ENCODE peak calls at places on chromosomes 5 and 9, in ten cellular contexts. One of them, this sample, is unnamed.

GRCh38 chr9:107020040-107020530 is 157.1 kb downstream of the ZNF462 start:
- DNase-seq in GDM1: no peak
- DNase-seq in effector memory CD8-positive, alpha-beta T cell: no peak
- DNase-seq in nephron progenitor cell: no peak
- DNase-seq in AG04450: peak
- DNase-seq in fibroblast of pulmonary artery: peak
- DNase-seq in stimulated activated CD4-positive, alpha-beta T cell treated with anti-CD3 and anti-CD28 coated beads, Interleukin-15, amount 100 ng/mL, for 1 hour: no peak
- DNase-seq in brain microvascular endothelial cell: peak
- DNase-seq in stromal cell of bone marrow: peak
- DNase-seq in glutamatergic neuron: no peak
- DNase-seq in this sample: no peak

GRCh38 chr9:129312251-129312650 is 134.2 kb upstream of the IER5L start:
- DNase-seq in GDM1: no peak
- DNase-seq in effector memory CD8-positive, alpha-beta T cell: no peak
- DNase-seq in nephron progenitor cell: no peak
- DNase-seq in AG04450: no peak
- DNase-seq in fibroblast of pulmonary artery: no peak
- DNase-seq in stimulated activated CD4-positive, alpha-beta T cell treated with anti-CD3 and anti-CD28 coated beads, Interleukin-15, amount 100 ng/mL, for 1 hour: no peak
- DNase-seq in brain microvascular endothelial cell: no peak
- DNase-seq in stromal cell of bone marrow: no peak
- DNase-seq in glutamatergic neuron: no peak
- DNase-seq in this sample: no peak

GRCh38 chr9:27125936-27126335 is 16.9 kb downstream of the TEK start:
- DNase-seq in GDM1: no peak
- DNase-seq in effector memory CD8-positive, alpha-beta T cell: no peak
- DNase-seq in nephron progenitor cell: no peak
- DNase-seq in AG04450: peak
- DNase-seq in fibroblast of pulmonary artery: peak
- DNase-seq in stimulated activated CD4-positive, alpha-beta T cell treated with anti-CD3 and anti-CD28 coated beads, Interleukin-15, amount 100 ng/mL, for 1 hour: no peak
- DNase-seq in brain microvascular endothelial cell: no peak
- DNase-seq in stromal cell of bone marrow: no peak
- DNase-seq in glutamatergic neuron: no peak
- DNase-seq in this sample: no peak

GRCh38 chr5:72108200-72109050 is 1.1 kb downstream of the MAP1B start:
- DNase-seq in GDM1: no peak
- DNase-seq in effector memory CD8-positive, alpha-beta T cell: no peak
- DNase-seq in nephron progenitor cell: peak
- DNase-seq in AG04450: no peak
- DNase-seq in fibroblast of pulmonary artery: peak
- DNase-seq in stimulated activated CD4-positive, alpha-beta T cell treated with anti-CD3 and anti-CD28 coated beads, Interleukin-15, amount 100 ng/mL, for 1 hour: no peak
- DNase-seq in brain microvascular endothelial cell: peak
- DNase-seq in stromal cell of bone marrow: peak
- DNase-seq in glutamatergic neuron: peak
- DNase-seq in this sample: no peak

GRCh38 chr5:174741352-174741751 is 17.0 kb downstream of the MSX2 start:
- DNase-seq in GDM1: no peak
- DNase-seq in effector memory CD8-positive, alpha-beta T cell: no peak
- DNase-seq in nephron progenitor cell: no peak
- DNase-seq in AG04450: no peak
- DNase-seq in fibroblast of pulmonary artery: no peak
- DNase-seq in stimulated activated CD4-positive, alpha-beta T cell treated with anti-CD3 and anti-CD28 coated beads, Interleukin-15, amount 100 ng/mL, for 1 hour: no peak
- DNase-seq in brain microvascular endothelial cell: no peak
- DNase-seq in stromal cell of bone marrow: no peak
- DNase-seq in glutamatergic neuron: no peak
- DNase-seq in this sample: no peak

GRCh38 chr5:136809382-136809781 is 444.0 kb upstream of the TRPC7 start:
- DNase-seq in GDM1: no peak
- DNase-seq in effector memory CD8-positive, alpha-beta T cell: no peak
- DNase-seq in nephron progenitor cell: no peak
- DNase-seq in AG04450: no peak
- DNase-seq in fibroblast of pulmonary artery: no peak
- DNase-seq in stimulated activated CD4-positive, alpha-beta T cell treated with anti-CD3 and anti-CD28 coated beads, Interleukin-15, amount 100 ng/mL, for 1 hour: no peak
- DNase-seq in brain microvascular endothelial cell: no peak
- DNase-seq in stromal cell of bone marrow: no peak
- DNase-seq in glutamatergic neuron: no peak
- DNase-seq in this sample: no peak

GRCh38 chr5:126234563-126235195 is 188.5 kb upstream of the GRAMD2B start:
- DNase-seq in GDM1: no peak
- DNase-seq in effector memory CD8-positive, alpha-beta T cell: no peak
- DNase-seq in nephron progenitor cell: peak
- DNase-seq in AG04450: no peak
- DNase-seq in fibroblast of pulmonary artery: peak
- DNase-seq in stimulated activated CD4-positive, alpha-beta T cell treated with anti-CD3 and anti-CD28 coated beads, Interleukin-15, amount 100 ng/mL, for 1 hour: no peak
- DNase-seq in brain microvascular endothelial cell: peak
- DNase-seq in stromal cell of bone marrow: no peak
- DNase-seq in glutamatergic neuron: peak
- DNase-seq in this sample: no peak

GRCh38 chr9:129176786-129177442 is 1.1 kb downstream of the IER5L start:
- DNase-seq in GDM1: no peak
- DNase-seq in effector memory CD8-positive, alpha-beta T cell: peak
- DNase-seq in nephron progenitor cell: peak
- DNase-seq in AG04450: no peak
- DNase-seq in fibroblast of pulmonary artery: peak
- DNase-seq in stimulated activated CD4-positive, alpha-beta T cell treated with anti-CD3 and anti-CD28 coated beads, Interleukin-15, amount 100 ng/mL, for 1 hour: no peak
- DNase-seq in brain microvascular endothelial cell: peak
- DNase-seq in stromal cell of bone marrow: no peak
- DNase-seq in glutamatergic neuron: peak
- DNase-seq in this sample: no peak

GRCh38 chr5:40223884-40224402 is 455.8 kb upstream of the PTGER4 start:
- DNase-seq in GDM1: no peak
- DNase-seq in effector memory CD8-positive, alpha-beta T cell: no peak
- DNase-seq in nephron progenitor cell: no peak
- DNase-seq in AG04450: peak
- DNase-seq in fibroblast of pulmonary artery: peak
- DNase-seq in stimulated activated CD4-positive, alpha-beta T cell treated with anti-CD3 and anti-CD28 coated beads, Interleukin-15, amount 100 ng/mL, for 1 hour: no peak
- DNase-seq in brain microvascular endothelial cell: peak
- DNase-seq in stromal cell of bone marrow: peak
- DNase-seq in glutamatergic neuron: no peak
- DNase-seq in this sample: no peak

GRCh38 chr9:133058051-133058450 is 3.7 kb upstream of the CEL start:
- DNase-seq in GDM1: no peak
- DNase-seq in effector memory CD8-positive, alpha-beta T cell: no peak
- DNase-seq in nephron progenitor cell: no peak
- DNase-seq in AG04450: no peak
- DNase-seq in fibroblast of pulmonary artery: no peak
- DNase-seq in stimulated activated CD4-positive, alpha-beta T cell treated with anti-CD3 and anti-CD28 coated beads, Interleukin-15, amount 100 ng/mL, for 1 hour: no peak
- DNase-seq in brain microvascular endothelial cell: no peak
- DNase-seq in stromal cell of bone marrow: no peak
- DNase-seq in glutamatergic neuron: no peak
- DNase-seq in this sample: no peak

GRCh38 chr5:180591249-180591887 is at the start of gene SCGB3A1:
- DNase-seq in GDM1: no peak
- DNase-seq in effector memory CD8-positive, alpha-beta T cell: no peak
- DNase-seq in nephron progenitor cell: peak
- DNase-seq in AG04450: no peak
- DNase-seq in fibroblast of pulmonary artery: no peak
- DNase-seq in stimulated activated CD4-positive, alpha-beta T cell treated with anti-CD3 and anti-CD28 coated beads, Interleukin-15, amount 100 ng/mL, for 1 hour: no peak
- DNase-seq in brain microvascular endothelial cell: no peak
- DNase-seq in stromal cell of bone marrow: no peak
- DNase-seq in glutamatergic neuron: no peak
- DNase-seq in this sample: no peak

GRCh38 chr9:97413462-97413861 is 1.6 kb downstream of the TDRD7 start:
- DNase-seq in GDM1: no peak
- DNase-seq in effector memory CD8-positive, alpha-beta T cell: no peak
- DNase-seq in nephron progenitor cell: no peak
- DNase-seq in AG04450: no peak
- DNase-seq in fibroblast of pulmonary artery: no peak
- DNase-seq in stimulated activated CD4-positive, alpha-beta T cell treated with anti-CD3 and anti-CD28 coated beads, Interleukin-15, amount 100 ng/mL, for 1 hour: no peak
- DNase-seq in brain microvascular endothelial cell: no peak
- DNase-seq in stromal cell of bone marrow: no peak
- DNase-seq in glutamatergic neuron: no peak
- DNase-seq in this sample: no peak

GRCh38 chr9:136051568-136052432 is 43.3 kb downstream of the NACC2 start:
- DNase-seq in GDM1: peak
- DNase-seq in effector memory CD8-positive, alpha-beta T cell: no peak
- DNase-seq in nephron progenitor cell: peak
- DNase-seq in AG04450: peak
- DNase-seq in fibroblast of pulmonary artery: peak
- DNase-seq in stimulated activated CD4-positive, alpha-beta T cell treated with anti-CD3 and anti-CD28 coated beads, Interleukin-15, amount 100 ng/mL, for 1 hour: no peak
- DNase-seq in brain microvascular endothelial cell: peak
- DNase-seq in stromal cell of bone marrow: peak
- DNase-seq in glutamatergic neuron: no peak
- DNase-seq in this sample: no peak

GRCh38 chr5:140800816-140801493 is at the start of gene PCDHA3:
- DNase-seq in GDM1: no peak
- DNase-seq in effector memory CD8-positive, alpha-beta T cell: no peak
- DNase-seq in nephron progenitor cell: no peak
- DNase-seq in AG04450: no peak
- DNase-seq in fibroblast of pulmonary artery: peak
- DNase-seq in stimulated activated CD4-positive, alpha-beta T cell treated with anti-CD3 and anti-CD28 coated beads, Interleukin-15, amount 100 ng/mL, for 1 hour: no peak
- DNase-seq in brain microvascular endothelial cell: no peak
- DNase-seq in stromal cell of bone marrow: peak
- DNase-seq in glutamatergic neuron: no peak
- DNase-seq in this sample: no peak

GRCh38 chr5:75091597-75091996 is 39.2 kb upstream of the GCNT4 start:
- DNase-seq in GDM1: no peak
- DNase-seq in effector memory CD8-positive, alpha-beta T cell: no peak
- DNase-seq in nephron progenitor cell: no peak
- DNase-seq in AG04450: no peak
- DNase-seq in fibroblast of pulmonary artery: no peak
- DNase-seq in stimulated activated CD4-positive, alpha-beta T cell treated with anti-CD3 and anti-CD28 coated beads, Interleukin-15, amount 100 ng/mL, for 1 hour: no peak
- DNase-seq in brain microvascular endothelial cell: no peak
- DNase-seq in stromal cell of bone marrow: no peak
- DNase-seq in glutamatergic neuron: no peak
- DNase-seq in this sample: no peak

GRCh38 chr9:33159760-33160127 is 7.4 kb downstream of the B4GALT1 start:
- DNase-seq in GDM1: peak
- DNase-seq in effector memory CD8-positive, alpha-beta T cell: peak
- DNase-seq in nephron progenitor cell: no peak
- DNase-seq in AG04450: no peak
- DNase-seq in fibroblast of pulmonary artery: peak
- DNase-seq in stimulated activated CD4-positive, alpha-beta T cell treated with anti-CD3 and anti-CD28 coated beads, Interleukin-15, amount 100 ng/mL, for 1 hour: peak
- DNase-seq in brain microvascular endothelial cell: peak
- DNase-seq in stromal cell of bone marrow: no peak
- DNase-seq in glutamatergic neuron: no peak
- DNase-seq in this sample: no peak

GRCh38 chr5:142507528-142507927 is 178.4 kb downstream of the FGF1 start:
- DNase-seq in GDM1: no peak
- DNase-seq in effector memory CD8-positive, alpha-beta T cell: no peak
- DNase-seq in nephron progenitor cell: no peak
- DNase-seq in AG04450: no peak
- DNase-seq in fibroblast of pulmonary artery: no peak
- DNase-seq in stimulated activated CD4-positive, alpha-beta T cell treated with anti-CD3 and anti-CD28 coated beads, Interleukin-15, amount 100 ng/mL, for 1 hour: no peak
- DNase-seq in brain microvascular endothelial cell: no peak
- DNase-seq in stromal cell of bone marrow: no peak
- DNase-seq in glutamatergic neuron: no peak
- DNase-seq in this sample: no peak

GRCh38 chr9:136311433-136312375 is 7.8 kb upstream of the CCDC187 start:
- DNase-seq in GDM1: no peak
- DNase-seq in effector memory CD8-positive, alpha-beta T cell: no peak
- DNase-seq in nephron progenitor cell: no peak
- DNase-seq in AG04450: no peak
- DNase-seq in fibroblast of pulmonary artery: no peak
- DNase-seq in stimulated activated CD4-positive, alpha-beta T cell treated with anti-CD3 and anti-CD28 coated beads, Interleukin-15, amount 100 ng/mL, for 1 hour: no peak
- DNase-seq in brain microvascular endothelial cell: no peak
- DNase-seq in stromal cell of bone marrow: no peak
- DNase-seq in glutamatergic neuron: peak
- DNase-seq in this sample: no peak

GRCh38 chr5:67092447-67093023 is 104.1 kb downstream of the CD180 start:
- DNase-seq in GDM1: no peak
- DNase-seq in effector memory CD8-positive, alpha-beta T cell: no peak
- DNase-seq in nephron progenitor cell: no peak
- DNase-seq in AG04450: no peak
- DNase-seq in fibroblast of pulmonary artery: peak
- DNase-seq in stimulated activated CD4-positive, alpha-beta T cell treated with anti-CD3 and anti-CD28 coated beads, Interleukin-15, amount 100 ng/mL, for 1 hour: no peak
- DNase-seq in brain microvascular endothelial cell: no peak
- DNase-seq in stromal cell of bone marrow: peak
- DNase-seq in glutamatergic neuron: no peak
- DNase-seq in this sample: no peak

GRCh38 chr5:61683926-61684325 is 351.9 kb downstream of the ZSWIM6 start:
- DNase-seq in GDM1: no peak
- DNase-seq in effector memory CD8-positive, alpha-beta T cell: no peak
- DNase-seq in nephron progenitor cell: no peak
- DNase-seq in AG04450: no peak
- DNase-seq in fibroblast of pulmonary artery: no peak
- DNase-seq in stimulated activated CD4-positive, alpha-beta T cell treated with anti-CD3 and anti-CD28 coated beads, Interleukin-15, amount 100 ng/mL, for 1 hour: no peak
- DNase-seq in brain microvascular endothelial cell: no peak
- DNase-seq in stromal cell of bone marrow: no peak
- DNase-seq in glutamatergic neuron: no peak
- DNase-seq in this sample: no peak

GRCh38 chr9:37639109-37639748 is 11.5 kb upstream of the FRMPD1 start:
- DNase-seq in GDM1: no peak
- DNase-seq in effector memory CD8-positive, alpha-beta T cell: no peak
- DNase-seq in nephron progenitor cell: no peak
- DNase-seq in AG04450: no peak
- DNase-seq in fibroblast of pulmonary artery: peak
- DNase-seq in stimulated activated CD4-positive, alpha-beta T cell treated with anti-CD3 and anti-CD28 coated beads, Interleukin-15, amount 100 ng/mL, for 1 hour: no peak
- DNase-seq in brain microvascular endothelial cell: peak
- DNase-seq in stromal cell of bone marrow: no peak
- DNase-seq in glutamatergic neuron: no peak
- DNase-seq in this sample: no peak

GRCh38 chr9:134063088-134063875 is 4.5 kb downstream of the BRD3 start:
- DNase-seq in GDM1: no peak
- DNase-seq in effector memory CD8-positive, alpha-beta T cell: no peak
- DNase-seq in nephron progenitor cell: no peak
- DNase-seq in AG04450: no peak
- DNase-seq in fibroblast of pulmonary artery: no peak
- DNase-seq in stimulated activated CD4-positive, alpha-beta T cell treated with anti-CD3 and anti-CD28 coated beads, Interleukin-15, amount 100 ng/mL, for 1 hour: no peak
- DNase-seq in brain microvascular endothelial cell: no peak
- DNase-seq in stromal cell of bone marrow: no peak
- DNase-seq in glutamatergic neuron: peak
- DNase-seq in this sample: no peak

GRCh38 chr5:55773057-55773456 is 35.2 kb downstream of the DDX4 start:
- DNase-seq in GDM1: no peak
- DNase-seq in effector memory CD8-positive, alpha-beta T cell: no peak
- DNase-seq in nephron progenitor cell: no peak
- DNase-seq in AG04450: no peak
- DNase-seq in fibroblast of pulmonary artery: no peak
- DNase-seq in stimulated activated CD4-positive, alpha-beta T cell treated with anti-CD3 and anti-CD28 coated beads, Interleukin-15, amount 100 ng/mL, for 1 hour: no peak
- DNase-seq in brain microvascular endothelial cell: no peak
- DNase-seq in stromal cell of bone marrow: no peak
- DNase-seq in glutamatergic neuron: no peak
- DNase-seq in this sample: no peak

GRCh38 chr5:134374234-134374633 is 2.9 kb downstream of the UBE2B start:
- DNase-seq in GDM1: no peak
- DNase-seq in effector memory CD8-positive, alpha-beta T cell: no peak
- DNase-seq in nephron progenitor cell: no peak
- DNase-seq in AG04450: no peak
- DNase-seq in fibroblast of pulmonary artery: peak
- DNase-seq in stimulated activated CD4-positive, alpha-beta T cell treated with anti-CD3 and anti-CD28 coated beads, Interleukin-15, amount 100 ng/mL, for 1 hour: no peak
- DNase-seq in brain microvascular endothelial cell: no peak
- DNase-seq in stromal cell of bone marrow: no peak
- DNase-seq in glutamatergic neuron: no peak
- DNase-seq in this sample: no peak

GRCh38 chr5:173633304-173633703 is 16.9 kb upstream of the BOD1 start:
- DNase-seq in GDM1: no peak
- DNase-seq in effector memory CD8-positive, alpha-beta T cell: no peak
- DNase-seq in nephron progenitor cell: no peak
- DNase-seq in AG04450: no peak
- DNase-seq in fibroblast of pulmonary artery: no peak
- DNase-seq in stimulated activated CD4-positive, alpha-beta T cell treated with anti-CD3 and anti-CD28 coated beads, Interleukin-15, amount 100 ng/mL, for 1 hour: no peak
- DNase-seq in brain microvascular endothelial cell: no peak
- DNase-seq in stromal cell of bone marrow: no peak
- DNase-seq in glutamatergic neuron: no peak
- DNase-seq in this sample: no peak

GRCh38 chr5:132434813-132435286 is 55.7 kb downstream of the IRF1 start:
- DNase-seq in GDM1: no peak
- DNase-seq in effector memory CD8-positive, alpha-beta T cell: no peak
- DNase-seq in nephron progenitor cell: no peak
- DNase-seq in AG04450: no peak
- DNase-seq in fibroblast of pulmonary artery: no peak
- DNase-seq in stimulated activated CD4-positive, alpha-beta T cell treated with anti-CD3 and anti-CD28 coated beads, Interleukin-15, amount 100 ng/mL, for 1 hour: no peak
- DNase-seq in brain microvascular endothelial cell: no peak
- DNase-seq in stromal cell of bone marrow: no peak
- DNase-seq in glutamatergic neuron: no peak
- DNase-seq in this sample: no peak

This sample was measured in activated CD8-positive, alpha-beta memory T cell treated with anti-CD3 and anti-CD28 coated beads for 1 hour.